ENCODE peak calls at places on chromosomes 2 and 18, in six cellular contexts. One of them, this sample, is unnamed.

GRCh38 chr2:21793461-21793860 is 669.7 kb downstream of the TDRD15 start:
- DNase-seq in foreskin fibroblast: no peak
- DNase-seq in lung: no peak
- DNase-seq in fibroblast of pulmonary artery: no peak
- DNase-seq in WERI-Rb-1: no peak
- DNase-seq in bronchial epithelial cell: no peak
- DNase-seq in this sample: no peak

GRCh38 chr2:213251618-213252017 is 32.6 kb upstream of the SPAG16 start:
- DNase-seq in foreskin fibroblast: peak
- DNase-seq in lung: no peak
- DNase-seq in fibroblast of pulmonary artery: peak
- DNase-seq in WERI-Rb-1: no peak
- DNase-seq in bronchial epithelial cell: peak
- DNase-seq in this sample: peak

GRCh38 chr2:120902532-120903088 is 166.9 kb downstream of the GLI2 start:
- DNase-seq in foreskin fibroblast: no peak
- DNase-seq in lung: no peak
- DNase-seq in fibroblast of pulmonary artery: no peak
- DNase-seq in WERI-Rb-1: no peak
- DNase-seq in bronchial epithelial cell: no peak
- DNase-seq in this sample: no peak

GRCh38 chr2:124649001-124649400 is 623.9 kb downstream of the CNTNAP5 start:
- DNase-seq in foreskin fibroblast: no peak
- DNase-seq in lung: no peak
- DNase-seq in fibroblast of pulmonary artery: no peak
- DNase-seq in WERI-Rb-1: no peak
- DNase-seq in bronchial epithelial cell: no peak
- DNase-seq in this sample: no peak

GRCh38 chr2:47271054-47272000 is 116.2 kb upstream of the STPG4 start:
- DNase-seq in foreskin fibroblast: no peak
- DNase-seq in lung: no peak
- DNase-seq in fibroblast of pulmonary artery: no peak
- DNase-seq in WERI-Rb-1: no peak
- DNase-seq in bronchial epithelial cell: peak
- DNase-seq in this sample: no peak

GRCh38 chr2:28956415-28956826 is 24.7 kb upstream of the TOGARAM2 start:
- DNase-seq in foreskin fibroblast: peak
- DNase-seq in lung: no peak
- DNase-seq in fibroblast of pulmonary artery: peak
- DNase-seq in WERI-Rb-1: peak
- DNase-seq in bronchial epithelial cell: no peak
- DNase-seq in this sample: no peak

GRCh38 chr18:10417191-10417590 is 37.2 kb upstream of the APCDD1 start:
- DNase-seq in foreskin fibroblast: no peak
- DNase-seq in lung: peak
- DNase-seq in fibroblast of pulmonary artery: no peak
- DNase-seq in WERI-Rb-1: no peak
- DNase-seq in bronchial epithelial cell: peak
- DNase-seq in this sample: no peak

GRCh38 chr2:238238311-238238765 is 1.5 kb downstream of the HES6 start:
- DNase-seq in foreskin fibroblast: no peak
- DNase-seq in lung: no peak
- DNase-seq in fibroblast of pulmonary artery: no peak
- DNase-seq in WERI-Rb-1: no peak
- DNase-seq in bronchial epithelial cell: no peak
- DNase-seq in this sample: no peak

GRCh38 chr2:156379069-156379468 is 46.5 kb upstream of the NR4A2 start:
- DNase-seq in foreskin fibroblast: no peak
- DNase-seq in lung: no peak
- DNase-seq in fibroblast of pulmonary artery: no peak
- DNase-seq in WERI-Rb-1: no peak
- DNase-seq in bronchial epithelial cell: no peak
- DNase-seq in this sample: no peak

GRCh38 chr18:50218432-50219197 is 23.7 kb upstream of the MYO5B start:
- DNase-seq in foreskin fibroblast: peak
- DNase-seq in lung: no peak
- DNase-seq in fibroblast of pulmonary artery: peak
- DNase-seq in WERI-Rb-1: peak
- DNase-seq in bronchial epithelial cell: peak
- DNase-seq in this sample: peak

GRCh38 chr2:217114117-217114516 is 254.3 kb upstream of the TNP1 start:
- DNase-seq in foreskin fibroblast: no peak
- DNase-seq in lung: no peak
- DNase-seq in fibroblast of pulmonary artery: no peak
- DNase-seq in WERI-Rb-1: no peak
- DNase-seq in bronchial epithelial cell: no peak
- DNase-seq in this sample: no peak

DNA sequence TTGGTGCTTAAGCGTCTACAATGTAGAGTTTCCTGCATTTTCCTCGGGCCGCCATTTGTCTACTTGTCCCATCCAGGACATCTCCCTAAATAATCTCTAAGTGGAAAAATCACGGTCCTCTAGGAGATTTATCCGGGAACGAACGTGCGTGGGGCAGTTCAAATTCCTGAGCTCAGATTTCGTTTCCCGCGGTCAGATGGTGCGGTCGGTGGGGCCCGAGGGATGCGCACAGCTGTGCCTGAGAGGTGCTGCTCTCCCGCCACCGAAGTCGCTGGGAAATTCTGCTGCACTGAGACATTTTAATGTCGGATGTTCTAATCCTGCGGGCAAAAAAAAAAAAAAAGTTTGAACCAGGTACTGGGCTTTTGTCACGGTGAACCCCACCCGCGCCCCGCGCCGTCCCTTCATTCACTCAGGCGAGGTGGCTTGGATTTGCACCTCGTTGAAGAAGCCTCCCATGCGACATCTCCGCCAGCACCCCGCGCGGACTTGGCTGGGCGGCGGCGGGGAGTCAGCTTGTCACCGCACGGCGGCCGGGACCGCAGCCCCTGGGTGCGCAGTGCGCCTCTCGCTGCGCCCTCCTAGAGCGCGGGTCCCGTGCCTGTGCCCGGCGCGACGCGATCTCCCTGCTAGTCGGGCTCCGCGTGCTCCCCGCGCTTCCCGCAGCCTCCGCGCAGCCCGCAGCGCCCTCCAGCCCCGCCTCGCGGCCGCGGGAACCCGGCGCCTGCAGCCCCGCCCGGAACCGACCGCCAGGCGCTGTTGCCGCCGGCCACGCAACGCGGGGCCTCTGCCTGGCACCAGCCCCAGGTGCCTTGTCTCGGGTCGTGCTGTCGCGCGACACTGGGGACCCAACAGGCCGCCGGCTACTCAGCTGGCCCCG is 192.0 kb upstream of the TCF4 start:
- DNase-seq in foreskin fibroblast: peak
- DNase-seq in lung: no peak
- DNase-seq in fibroblast of pulmonary artery: peak
- DNase-seq in WERI-Rb-1: peak
- DNase-seq in bronchial epithelial cell: no peak
- DNase-seq in this sample: peak
- H3K4me3 ChIP-seq in foreskin fibroblast: peak
- H3K4me3 ChIP-seq in lung: peak
- H3K4me3 ChIP-seq in fibroblast of pulmonary artery: peak
- H3K4me3 ChIP-seq in WERI-Rb-1: peak
- H3K4me3 ChIP-seq in bronchial epithelial cell: peak
- H3K4me3 ChIP-seq in this sample: peak

GRCh38 chr2:182375862-182376261 is 51.0 kb downstream of the PDE1A start:
- DNase-seq in foreskin fibroblast: no peak
- DNase-seq in lung: no peak
- DNase-seq in fibroblast of pulmonary artery: no peak
- DNase-seq in WERI-Rb-1: no peak
- DNase-seq in bronchial epithelial cell: no peak
- DNase-seq in this sample: no peak
- TF ChIP-seq CTCF in foreskin fibroblast: no peak
- TF ChIP-seq CTCF in lung: no peak
- TF ChIP-seq CTCF in fibroblast of pulmonary artery: no peak
- TF ChIP-seq CTCF in WERI-Rb-1: no peak
- TF ChIP-seq CTCF in bronchial epithelial cell: no peak
- TF ChIP-seq CTCF in this sample: no peak

DNA sequence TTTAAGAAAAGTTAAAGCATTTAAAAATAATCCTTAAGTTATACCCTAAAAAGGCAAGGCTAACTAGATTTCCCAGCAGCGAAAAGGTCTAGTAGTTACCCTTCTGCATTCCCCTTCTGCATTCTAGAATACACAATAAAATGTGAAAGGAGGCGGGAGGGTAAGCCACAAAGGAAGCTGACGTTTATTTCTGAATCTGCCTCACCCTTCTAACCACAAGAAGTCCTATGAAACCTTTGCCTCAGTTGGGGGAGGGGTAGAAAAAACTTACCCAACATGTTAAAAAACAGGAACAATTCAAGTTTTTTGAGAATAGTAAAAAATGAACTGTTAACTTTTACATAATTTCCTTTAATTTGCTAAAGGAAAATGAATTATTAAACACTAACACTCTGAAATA is 11.3 kb downstream of the STK17B start:
- DNase-seq in foreskin fibroblast: peak
- DNase-seq in lung: peak
- DNase-seq in fibroblast of pulmonary artery: peak
- DNase-seq in WERI-Rb-1: no peak
- DNase-seq in bronchial epithelial cell: peak
- DNase-seq in this sample: peak
- H3K4me3 ChIP-seq in foreskin fibroblast: no peak
- H3K4me3 ChIP-seq in lung: no peak
- H3K4me3 ChIP-seq in fibroblast of pulmonary artery: no peak
- H3K4me3 ChIP-seq in WERI-Rb-1: no peak
- H3K4me3 ChIP-seq in bronchial epithelial cell: no peak
- H3K4me3 ChIP-seq in this sample: no peak

DNA sequence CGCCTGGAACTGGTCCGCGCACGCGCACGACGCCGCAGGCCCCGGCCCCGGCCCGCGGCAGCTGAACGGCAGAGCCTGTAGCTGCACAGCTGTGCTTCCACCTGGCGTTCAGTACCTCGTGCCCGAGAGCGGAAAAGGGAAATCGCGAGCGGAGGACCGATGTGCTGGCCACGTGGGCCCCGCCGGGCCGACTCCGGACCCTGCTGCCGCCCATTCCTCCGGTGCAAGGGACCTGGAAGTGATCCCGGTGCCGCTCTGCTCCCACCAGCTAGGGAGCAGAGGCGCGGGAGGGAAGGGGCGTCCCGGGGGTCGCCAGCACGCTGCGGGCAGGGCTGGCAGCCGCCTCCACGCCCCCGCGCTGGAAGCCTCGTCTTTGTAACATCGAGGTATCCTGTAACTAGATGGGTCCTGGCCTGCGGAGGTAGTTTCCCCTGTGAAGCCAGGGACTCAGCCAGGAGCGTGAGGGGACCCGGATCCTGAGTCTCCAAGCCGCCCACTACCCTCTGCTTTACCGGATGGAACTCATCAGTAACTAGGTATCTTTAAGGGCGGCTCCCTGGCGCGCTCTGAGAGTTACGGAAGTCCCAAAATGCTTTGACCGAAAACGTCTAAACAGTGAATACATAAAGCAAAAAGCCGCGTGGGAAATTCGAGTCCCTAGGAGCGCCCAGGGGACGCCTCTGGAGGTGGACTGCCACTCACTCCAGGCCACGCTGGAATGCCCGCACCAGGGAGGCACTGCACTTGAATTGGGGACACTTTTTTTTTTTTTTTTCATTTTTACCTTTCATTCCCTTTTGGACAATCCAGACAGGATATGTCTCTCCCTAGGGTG is 736 bp upstream of the ODC1 start:
- DNase-seq in foreskin fibroblast: peak
- DNase-seq in lung: peak
- DNase-seq in fibroblast of pulmonary artery: peak
- DNase-seq in WERI-Rb-1: peak
- DNase-seq in bronchial epithelial cell: peak
- DNase-seq in this sample: peak
- TF ChIP-seq CTCF in foreskin fibroblast: no peak
- TF ChIP-seq CTCF in lung: no peak
- TF ChIP-seq CTCF in fibroblast of pulmonary artery: no peak
- TF ChIP-seq CTCF in WERI-Rb-1: peak
- TF ChIP-seq CTCF in bronchial epithelial cell: peak
- TF ChIP-seq CTCF in this sample: peak